ENCODE peak calls at places on chromosomes 13 and 19, in five cellular contexts. A is stimulated activated CD4-positive, alpha-beta T cell treated with anti-CD3 and anti-CD28 coated beads, Interleukin-4, amount 100 ng/mL, for 48 hours; G is memory B cell; C is EL; O is HEK293T. P is an unnamed sample.

GRCh38 chr13:44815507-44816074 is 173.7 kb downstream of the NUFIP1 start:
- DNase-seq in A (no peak), G (no peak), C (peak; percentile 97), O (no peak), P (no peak)

GRCh38 chr13:51158923-51159322 is 47.8 kb upstream of the C13orf42 start:
- DNase-seq in A (no peak), G (no peak), C (no peak), O (no peak), P (no peak)

GRCh38 chr13:73715114-73715909 is 418.9 kb downstream of the KLF12 start:
- DNase-seq in A (no peak), G (no peak), C (no peak), O (no peak), P (no peak)

GRCh38 chr13:51280379-51280940 is 58.3 kb downstream of the FAM124A start:
- DNase-seq in A (no peak), G (no peak), C (no peak), O (no peak), P (no peak)

GRCh38 chr13:88627071-88627470 is 955.9 kb downstream of the SLITRK5 start:
- DNase-seq in A (no peak), G (no peak), C (no peak), O (no peak), P (no peak)

GRCh38 chr13:41411536-41411935 is 45.8 kb upstream of the RGCC start:
- DNase-seq in A (no peak), G (no peak), C (peak; percentile 50), O (peak; percentile 17), P (no peak)

GRCh38 chr19:1843646-1844394 is 4.5 kb downstream of the REXO1 start:
- DNase-seq in A (no peak), G (no peak), C (no peak), O (peak; percentile 31), P (no peak)

GRCh38 chr13:48253849-48254248 is 20.8 kb downstream of the ITM2B start:
- DNase-seq in A (no peak), G (no peak), C (no peak), O (no peak), P (no peak)

GRCh38 chr13:95298971-95299627 is 2.2 kb downstream of the ABCC4 start:
- DNase-seq in A (no peak), G (no peak), C (peak; percentile 88), O (no peak), P (no peak)

GRCh38 chr19:17513801-17514200 is 2.4 kb downstream of the PGLS start:
- DNase-seq in A (no peak), G (no peak), C (peak; percentile 38), O (no peak), P (no peak)

GRCh38 chr13:21638319-21639282 is 32.3 kb upstream of the FGF9 start:
- DNase-seq in A (no peak), G (peak; percentile 35), C (peak; percentile 20), O (peak; percentile 13), P (no peak)

GRCh38 chr19:13929956-13930355 is 8.3 kb downstream of the PODNL1 start:
- DNase-seq in A (no peak), G (no peak), C (no peak), O (no peak), P (no peak)

GRCh38 chr19:1312732-1313694 is 27.3 kb downstream of the EFNA2 start:
- DNase-seq in A (no peak), G (no peak), C (peak; percentile 73), O (no peak), P (no peak)

GRCh38 chr13:105465251-105465650 is 1070.2 kb downstream of the EFNB2 start:
- DNase-seq in A (no peak), G (no peak), C (no peak), O (no peak), P (no peak)

GRCh38 chr19:2529473-2529918 is 53.6 kb downstream of the GADD45B start:
- DNase-seq in A (no peak), G (no peak), C (peak; percentile 97), O (no peak), P (no peak)

GRCh38 chr19:10946964-10947657 is 13.7 kb upstream of the SMARCA4 start:
- DNase-seq in A (no peak), G (no peak), C (peak; percentile 64), O (no peak), P (no peak)

GRCh38 chr19:8361921-8362793 is 1.8 kb upstream of the ANGPTL4 start:
- DNase-seq in A (peak; percentile 33), G (no peak), C (peak; percentile 99), O (no peak), P (peak; percentile 96)

GRCh38 chr19:2270157-2270571 is 11.8 kb downstream of the PEAK3 start:
- DNase-seq in A (no peak), G (no peak), C (no peak), O (no peak), P (peak; percentile 79)

GRCh38 chr13:108200781-108201398 is 14.4 kb downstream of the LIG4 start:
- DNase-seq in A (no peak), G (no peak), C (peak; percentile 21), O (no peak), P (no peak)

GRCh38 chr13:75165543-75166230 is 316.3 kb downstream of the TBC1D4 start:
- DNase-seq in A (no peak), G (no peak), C (no peak), O (no peak), P (no peak)

GRCh38 chr13:44713793-44714469 is 137.8 kb upstream of the TSC22D1 start:
- DNase-seq in A (no peak), G (no peak), C (peak; percentile 98), O (no peak), P (no peak)

P was measured in Right ventricle myocardium superior.